ENCODE peak calls at places on chromosome 14, in seven cellular contexts. D is body of pancreas; C is neural progenitor cell; P is heart right ventricle; H is CD8-positive, alpha-beta T cell; V is psoas muscle; L is stomach. S is an unnamed sample.

GRCh38 chr14:30462358-30462757 is 96.6 kb upstream of the G2E3 start:
- DNase-seq in D (no peak), C (no peak), P (no peak), H (no peak), V (no peak), L (no peak), S (no peak)

GRCh38 chr14:56874375-56874774 is 64.1 kb upstream of the OTX2 start:
- DNase-seq in D (peak), C (peak), P (no peak), H (no peak), V (no peak), L (peak), S (no peak)

GRCh38 chr14:80927385-80927989 is 14.1 kb downstream of the CEP128 start:
- DNase-seq in D (no peak), C (no peak), P (no peak), H (no peak), V (no peak), L (no peak), S (no peak)

GRCh38 chr14:104244221-104245011 is 106.0 kb downstream of the KIF26A start:
- DNase-seq in D (peak), C (no peak), P (no peak), H (peak), V (peak), L (peak), S (no peak)

GRCh38 chr14:65940056-65940735 is 527.7 kb downstream of the FUT8 start:
- DNase-seq in D (no peak), C (peak), P (no peak), H (no peak), V (no peak), L (no peak), S (no peak)

GRCh38 chr14:88380405-88380804 is 5.1 kb upstream of the SPATA7 start:
- DNase-seq in D (no peak), C (no peak), P (no peak), H (no peak), V (no peak), L (no peak), S (no peak)

GRCh38 chr14:104968541-104969401 is 9.4 kb downstream of the AHNAK2 start:
- DNase-seq in D (no peak), C (peak), P (no peak), H (no peak), V (peak), L (no peak), S (no peak)

GRCh38 chr14:35399083-35399807 is 5.3 kb downstream of the NFKBIA start:
- DNase-seq in D (no peak), C (no peak), P (no peak), H (no peak), V (peak), L (no peak), S (no peak)

GRCh38 chr14:67411820-67412421 is at the start of gene PLEK2:
- DNase-seq in D (peak), C (no peak), P (peak), H (peak), V (peak), L (peak), S (no peak)

GRCh38 chr14:51081712-51082111 is 13.2 kb downstream of the TRIM9 start:
- DNase-seq in D (no peak), C (no peak), P (no peak), H (no peak), V (no peak), L (no peak), S (no peak)
- H3K27ac ChIP-seq in D (no peak), C (no peak), P (no peak), H (no peak), V (no peak), L (no peak), S (no peak)

DNA sequence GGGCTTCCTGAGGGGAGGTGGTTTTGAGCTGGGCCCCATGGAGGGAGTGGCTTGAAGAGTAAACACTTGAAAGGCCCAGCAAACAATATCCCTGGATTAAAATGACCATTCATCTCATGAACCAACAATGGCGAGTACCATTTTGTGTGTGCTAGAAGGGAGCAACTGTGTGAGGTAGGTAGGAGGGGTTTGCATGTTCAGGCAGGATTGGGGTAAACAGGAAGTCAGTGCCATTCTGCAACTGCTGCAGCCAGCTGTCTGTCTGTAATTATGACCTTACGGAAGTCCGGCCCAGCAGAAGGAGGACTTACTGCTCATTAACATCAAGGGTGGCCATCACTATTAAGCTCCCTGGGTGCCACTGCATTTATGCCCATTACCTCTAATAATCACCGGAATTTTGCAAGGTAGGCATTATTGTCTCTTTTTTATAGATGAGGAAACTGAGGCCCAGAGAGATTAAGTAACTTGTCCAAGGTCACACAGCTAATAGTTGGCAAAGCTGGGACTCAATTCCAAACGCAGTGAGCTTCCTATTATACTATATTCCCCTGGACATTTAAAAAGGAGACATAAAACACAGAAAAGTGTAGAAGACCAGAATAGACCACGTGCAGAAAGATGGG is 16.6 kb upstream of the IFI27L2 start:
- DNase-seq in D (no peak), C (no peak), P (no peak), H (no peak), V (no peak), L (no peak), S (no peak)
- H3K27ac ChIP-seq in D (no peak), C (no peak), P (no peak), H (no peak), V (no peak), L (no peak), S (no peak)

DNA sequence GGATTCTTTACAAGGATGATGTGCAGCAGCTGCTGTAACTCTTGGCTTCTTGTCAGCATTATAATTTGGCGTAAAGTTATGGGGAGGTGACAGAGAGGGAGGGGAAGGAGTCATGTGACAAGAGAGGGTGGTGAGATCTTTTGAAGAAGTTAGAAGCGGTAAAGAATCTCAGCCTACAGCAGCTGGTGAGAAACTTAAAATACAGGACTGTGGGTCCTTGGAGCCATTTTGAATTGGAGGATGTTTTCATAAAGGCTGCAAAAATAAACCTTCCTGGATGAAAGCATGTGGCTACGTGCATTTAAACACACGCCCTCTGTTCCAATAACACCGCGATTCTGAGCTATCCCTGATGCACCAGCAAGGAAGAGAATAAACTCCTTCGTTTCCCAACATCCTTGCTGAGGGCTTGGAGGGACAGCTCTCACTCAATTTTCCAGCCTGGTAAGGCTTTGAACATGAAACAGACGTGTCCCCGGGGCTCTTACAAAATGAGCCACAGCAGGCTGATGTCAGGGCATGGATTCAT is 133.7 kb downstream of the TMEM30B start:
- DNase-seq in D (no peak), C (no peak), P (no peak), H (no peak), V (no peak), L (no peak), S (no peak)
- H3K27ac ChIP-seq in D (no peak), C (no peak), P (no peak), H (no peak), V (peak), L (no peak), S (peak)

GRCh38 chr14:64060199-64060545 is 207.4 kb downstream of the SYNE2 start:
- DNase-seq in D (no peak), C (no peak), P (no peak), H (no peak), V (no peak), L (no peak), S (no peak)
- H3K27ac ChIP-seq in D (no peak), C (no peak), P (no peak), H (no peak), V (no peak), L (no peak), S (no peak)

GRCh38 chr14:39169541-39169900 is 612 bp downstream of the TRAPPC6B start:
- DNase-seq in D (peak), C (no peak), P (no peak), H (no peak), V (no peak), L (no peak), S (no peak)
- H3K27ac ChIP-seq in D (peak), C (peak), P (peak), H (peak), V (peak), L (peak), S (peak)

GRCh38 chr14:24325131-24325530 is 9.7 kb downstream of the ADCY4 start:
- DNase-seq in D (no peak), C (no peak), P (no peak), H (no peak), V (no peak), L (no peak), S (no peak)

GRCh38 chr14:24325963-24326362 is 8.9 kb downstream of the ADCY4 start:
- DNase-seq in D (no peak), C (no peak), P (no peak), H (no peak), V (no peak), L (no peak), S (no peak)

GRCh38 chr14:24329073-24329663 is 5.7 kb downstream of the ADCY4 start:
- DNase-seq in D (no peak), C (no peak), P (no peak), H (no peak), V (no peak), L (no peak), S (no peak)

GRCh38 chr14:24329736-24330135 is 5.1 kb downstream of the ADCY4 start:
- DNase-seq in D (peak), C (no peak), P (peak), H (peak), V (peak), L (peak), S (no peak)

DNA sequence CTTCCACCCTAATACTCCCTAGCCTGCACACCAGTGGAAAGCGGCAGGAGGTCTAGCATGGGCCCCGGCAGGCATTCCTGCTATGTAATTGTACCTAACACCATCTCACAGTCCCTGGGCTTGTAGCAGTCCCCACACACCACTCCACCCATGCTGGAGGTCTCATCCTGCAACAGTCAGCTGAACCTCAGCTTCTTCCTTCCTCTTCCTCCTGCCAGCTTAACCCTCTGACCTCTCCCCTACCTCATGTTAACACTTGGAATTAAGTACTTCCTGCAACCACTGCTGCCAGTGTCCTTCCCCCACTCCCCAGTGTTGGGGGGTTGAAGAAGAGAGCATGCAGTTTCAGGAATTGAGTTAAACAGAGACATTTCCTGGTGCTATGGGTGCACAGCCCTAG is 7.6 kb downstream of the ADCY4 start:
- DNase-seq in D (no peak), C (no peak), P (no peak), H (no peak), V (no peak), L (no peak), S (no peak)
- H3K27ac ChIP-seq in D (no peak), C (no peak), P (no peak), H (no peak), V (no peak), L (peak), S (no peak)

S was measured in substantia nigra.